ENCODE peak calls at places on chromosomes 12 and 14, in ten cellular contexts. B is psoas muscle; D is PC-3; U is activated CD8-positive, alpha-beta memory T cell treated with anti-CD3 and anti-CD28 coated beads for 24 hours; V is M059J; Z is retina; T is ureter; E is Daoy; N is AML-193; O is mucosa of gallbladder. K is an unnamed sample.

GRCh38 chr14:97779140-97779539 is 982.0 kb downstream of the VRK1 start:
- DNase-seq in B (no peak), D (no peak), U (no peak), V (no peak), Z (no peak), T (no peak), E (no peak), N (no peak), O (no peak), K (no peak)

GRCh38 chr14:51182166-51182565 is 57.9 kb upstream of the TMX1 start:
- DNase-seq in B (no peak), D (peak), U (no peak), V (peak), Z (peak), T (no peak), E (peak), N (no peak), O (no peak), K (peak)

GRCh38 chr12:118052324-118053070 is 8.5 kb downstream of the WSB2 start:
- DNase-seq in B (peak), D (peak), U (no peak), V (peak), Z (no peak), T (peak), E (peak), N (peak), O (peak), K (no peak)

GRCh38 chr12:63808631-63809030 is 28.9 kb downstream of the RXYLT1 start:
- DNase-seq in B (no peak), D (no peak), U (no peak), V (no peak), Z (no peak), T (no peak), E (no peak), N (no peak), O (no peak), K (no peak)

GRCh38 chr14:98949506-98950135 is 322.4 kb downstream of the BCL11B start:
- DNase-seq in B (no peak), D (no peak), U (peak), V (no peak), Z (no peak), T (no peak), E (no peak), N (no peak), O (no peak), K (no peak)

GRCh38 chr14:24051162-24051788 is 534 bp upstream of the CARMIL3 start:
- DNase-seq in B (no peak), D (no peak), U (no peak), V (no peak), Z (no peak), T (peak), E (no peak), N (no peak), O (no peak), K (peak)

GRCh38 chr14:76086636-76087035 is 65.1 kb upstream of the GPATCH2L start:
- DNase-seq in B (peak), D (no peak), U (no peak), V (no peak), Z (no peak), T (no peak), E (no peak), N (no peak), O (no peak), K (peak)

GRCh38 chr12:53975019-53975815 is 463 bp upstream of the HOTAIR start:
- DNase-seq in B (peak), D (no peak), U (no peak), V (no peak), Z (no peak), T (no peak), E (no peak), N (no peak), O (no peak), K (peak)

GRCh38 chr14:75857199-75857598 is 124.6 kb downstream of the TGFB3 start:
- DNase-seq in B (no peak), D (no peak), U (no peak), V (no peak), Z (no peak), T (no peak), E (no peak), N (no peak), O (no peak), K (no peak)

K was measured in NCI-H69.